ENCODE peak calls at places on chromosomes 2 and 18, in four cellular contexts. One of them, this sample, is unnamed. For H3K36me3, the result is how much of the 10 kb centered on the place peaks cover.

GRCh38 chr2:231198291-231199173 is at the start of gene ARMC9:
- DNase-seq in neural progenitor cell: peak
- DNase-seq in HepG2: peak
- DNase-seq in astrocyte: peak
- DNase-seq in this sample: peak

GRCh38 chr18:69567813-69568488 is 167.3 kb downstream of the DOK6 start:
- DNase-seq in neural progenitor cell: peak
- DNase-seq in astrocyte: no peak
- DNase-seq in HepG2: peak
- DNase-seq in this sample: no peak

GRCh38 chr2:207227062-207227748 is 61.5 kb upstream of the KLF7 start:
- DNase-seq in HepG2: no peak
- DNase-seq in neural progenitor cell: peak
- DNase-seq in astrocyte: peak
- DNase-seq in this sample: peak

GRCh38 chr2:200466703-200467418 is 43.0 kb downstream of the KCTD18 start:
- DNase-seq in neural progenitor cell: no peak
- DNase-seq in astrocyte: no peak
- DNase-seq in HepG2: no peak
- DNase-seq in this sample: peak

GRCh38 chr2:43024515-43024962 is 201.9 kb downstream of the ZFP36L2 start:
- DNase-seq in neural progenitor cell: peak
- DNase-seq in HepG2: no peak
- DNase-seq in astrocyte: no peak
- DNase-seq in this sample: peak

GRCh38 chr2:198615972-198616371 is 811.6 kb downstream of the PLCL1 start:
- DNase-seq in HepG2: no peak
- DNase-seq in neural progenitor cell: no peak
- DNase-seq in astrocyte: peak
- DNase-seq in this sample: peak

GRCh38 chr2:163467206-163467605 is 268.6 kb downstream of the FIGN start:
- DNase-seq in astrocyte: peak
- DNase-seq in HepG2: no peak
- DNase-seq in neural progenitor cell: no peak
- DNase-seq in this sample: no peak

GRCh38 chr2:3708576-3708975 is 5.2 kb downstream of the DCDC2C start:
- DNase-seq in astrocyte: no peak
- DNase-seq in neural progenitor cell: no peak
- DNase-seq in HepG2: no peak
- DNase-seq in this sample: no peak

GRCh38 chr18:3652380-3653262 is 202.6 kb downstream of the TGIF1 start:
- DNase-seq in neural progenitor cell: no peak
- DNase-seq in HepG2: peak
- DNase-seq in astrocyte: peak
- DNase-seq in this sample: peak

GRCh38 chr2:239546541-239546940 is 145.7 kb upstream of the HDAC4 start:
- DNase-seq in astrocyte: no peak
- DNase-seq in neural progenitor cell: no peak
- DNase-seq in HepG2: no peak
- DNase-seq in this sample: no peak

GRCh38 chr18:48943736-48944527 is 6.8 kb downstream of the SMAD7 start:
- DNase-seq in neural progenitor cell: no peak
- DNase-seq in astrocyte: no peak
- DNase-seq in HepG2: no peak
- DNase-seq in this sample: peak

GRCh38 chr2:113973856-113974255 is 84.0 kb downstream of the ACTR3 start:
- DNase-seq in neural progenitor cell: no peak
- DNase-seq in astrocyte: no peak
- DNase-seq in HepG2: no peak
- DNase-seq in this sample: no peak

GRCh38 chr2:67503066-67503795 is 106.1 kb downstream of the ETAA1 start:
- DNase-seq in neural progenitor cell: no peak
- DNase-seq in astrocyte: peak
- DNase-seq in HepG2: no peak
- DNase-seq in this sample: peak

GRCh38 chr2:147630585-147630984 is 214.2 kb upstream of the ACVR2A start:
- DNase-seq in neural progenitor cell: no peak
- DNase-seq in astrocyte: peak
- DNase-seq in HepG2: no peak
- DNase-seq in this sample: peak

GRCh38 chr18:11154369-11154982 is 5.1 kb upstream of the PIEZO2 start:
- DNase-seq in HepG2: peak
- DNase-seq in astrocyte: peak
- DNase-seq in neural progenitor cell: peak
- DNase-seq in this sample: peak

GRCh38 chr2:230643576-230644291 is 68.9 kb upstream of the CAB39 start:
- DNase-seq in HepG2: no peak
- DNase-seq in neural progenitor cell: no peak
- DNase-seq in astrocyte: no peak
- DNase-seq in this sample: no peak

GRCh38 chr2:230323385-230324106 is 3.4 kb upstream of the SP140L start:
- DNase-seq in neural progenitor cell: no peak
- DNase-seq in HepG2: peak
- DNase-seq in astrocyte: no peak
- DNase-seq in this sample: peak

GRCh38 chr2:234951386-234952269 is at the start of gene SH3BP4:
- DNase-seq in HepG2: peak
- DNase-seq in neural progenitor cell: peak
- DNase-seq in astrocyte: peak
- DNase-seq in this sample: peak

GRCh38 chr2:111099402-111099801 is 21.3 kb upstream of the BCL2L11 start:
- DNase-seq in HepG2: no peak
- DNase-seq in astrocyte: no peak
- DNase-seq in neural progenitor cell: no peak
- DNase-seq in this sample: no peak

GRCh38 chr2:239824051-239824694 is 201.0 kb downstream of the NDUFA10 start:
- DNase-seq in neural progenitor cell: peak
- DNase-seq in astrocyte: no peak
- DNase-seq in HepG2: peak
- DNase-seq in this sample: peak

GRCh38 chr2:239407112-239407511 is 6.3 kb upstream of the HDAC4 start:
- DNase-seq in neural progenitor cell: no peak
- DNase-seq in astrocyte: no peak
- DNase-seq in HepG2: no peak
- DNase-seq in this sample: no peak

GRCh38 chr2:113390133-113390849 is 47.2 kb upstream of the ZNG1B start:
- DNase-seq in HepG2: peak
- DNase-seq in astrocyte: peak
- DNase-seq in neural progenitor cell: peak
- DNase-seq in this sample: peak

GRCh38 chr2:220043993-220044335 is 416.5 kb downstream of the SLC4A3 start:
- DNase-seq in HepG2: no peak
- DNase-seq in neural progenitor cell: no peak
- DNase-seq in astrocyte: peak
- DNase-seq in this sample: peak

DNA sequence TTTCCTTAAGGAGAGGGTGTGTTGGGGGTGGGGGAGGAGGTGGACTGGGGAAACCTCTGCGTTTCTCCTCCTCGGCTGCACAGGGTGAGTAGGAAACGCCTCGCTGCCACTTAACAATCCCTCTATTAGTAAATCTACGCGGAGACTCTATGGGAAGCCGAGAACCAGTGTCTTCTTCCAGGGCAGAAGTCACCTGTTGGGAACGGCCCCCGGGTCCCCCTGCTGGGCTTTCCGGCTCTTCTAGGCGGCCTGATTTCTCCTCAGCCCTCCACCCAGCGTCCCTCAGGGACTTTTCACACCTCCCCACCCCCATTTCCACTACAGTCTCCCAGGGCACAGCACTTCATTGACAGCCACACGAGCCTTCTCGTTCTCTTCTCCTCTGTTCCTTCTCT is 2.1 kb upstream of the SP9 start:
- DNase-seq in HepG2: no peak
- DNase-seq in neural progenitor cell: peak
- DNase-seq in astrocyte: no peak
- DNase-seq in this sample: no peak
- TF ChIP-seq EZH2 in HepG2: no peak
- TF ChIP-seq EZH2 in neural progenitor cell: no peak
- TF ChIP-seq EZH2 in astrocyte: no peak
- TF ChIP-seq EZH2 in this sample: no peak

DNA sequence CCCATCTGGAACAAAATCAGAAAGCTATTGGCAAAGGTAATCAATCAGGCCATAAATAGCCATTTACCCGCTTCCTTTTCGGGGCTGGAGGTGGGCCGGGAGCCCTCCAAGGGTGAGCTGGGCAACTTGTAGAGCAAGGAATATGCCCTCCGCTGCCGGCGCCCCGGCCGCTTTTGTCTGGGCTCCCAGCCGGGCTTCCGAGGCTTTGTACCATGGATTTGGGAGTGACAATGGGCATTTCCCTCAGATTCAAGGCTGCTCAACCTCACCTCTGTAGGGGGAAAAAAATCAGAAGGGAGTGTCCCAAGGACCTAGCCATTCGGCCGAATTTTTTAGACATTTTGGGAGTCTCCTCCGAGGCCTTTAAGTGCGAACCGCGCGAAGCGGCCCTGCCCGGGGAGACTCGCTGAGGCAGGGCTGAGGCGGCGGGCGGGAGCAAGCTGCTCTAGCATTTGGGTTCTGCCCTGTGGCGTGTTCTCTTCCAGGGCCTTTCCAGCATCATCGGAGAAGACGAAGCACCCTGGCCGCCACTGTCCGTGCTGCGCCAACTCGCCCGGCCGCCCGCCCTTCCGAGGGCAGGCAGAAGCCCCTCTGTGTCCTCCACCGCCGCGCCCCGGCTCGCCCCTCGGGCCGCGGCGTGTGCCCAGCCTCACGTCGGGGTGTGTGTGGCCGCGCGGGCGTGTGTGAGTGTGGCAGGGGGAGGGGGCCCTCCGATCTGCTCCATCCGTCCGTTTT is 975 bp upstream of the HOXD9 start:
- DNase-seq in HepG2: no peak
- DNase-seq in neural progenitor cell: no peak
- DNase-seq in astrocyte: no peak
- DNase-seq in this sample: no peak
- H3K27ac ChIP-seq in HepG2: no peak
- H3K27ac ChIP-seq in neural progenitor cell: no peak
- H3K27ac ChIP-seq in astrocyte: no peak
- H3K27ac ChIP-seq in this sample: peak

GRCh38 chr2:26197516-26197915 is 24.6 kb downstream of the GAREM2 start:
- DNase-seq in astrocyte: no peak
- DNase-seq in neural progenitor cell: no peak
- DNase-seq in HepG2: no peak
- DNase-seq in this sample: no peak
- H3K36me3 ChIP-seq in astrocyte: half or more
- H3K36me3 ChIP-seq in neural progenitor cell: under half
- H3K36me3 ChIP-seq in HepG2: under half
- H3K36me3 ChIP-seq in this sample: under half

GRCh38 chr2:73070651-73071451 is 661 bp downstream of the SFXN5 start:
- DNase-seq in astrocyte: peak
- DNase-seq in neural progenitor cell: peak
- DNase-seq in HepG2: peak
- DNase-seq in this sample: peak
- TF ChIP-seq EZH2 in astrocyte: no peak
- TF ChIP-seq EZH2 in neural progenitor cell: peak
- TF ChIP-seq EZH2 in HepG2: no peak
- TF ChIP-seq EZH2 in this sample: no peak

GRCh38 chr2:241912021-241912555 is 42.6 kb downstream of the RTP5 start:
- DNase-seq in HepG2: peak
- DNase-seq in astrocyte: no peak
- DNase-seq in neural progenitor cell: no peak
- DNase-seq in this sample: no peak
- H3K27ac ChIP-seq in HepG2: no peak
- H3K27ac ChIP-seq in astrocyte: no peak
- H3K27ac ChIP-seq in neural progenitor cell: no peak
- H3K27ac ChIP-seq in this sample: no peak

DNA sequence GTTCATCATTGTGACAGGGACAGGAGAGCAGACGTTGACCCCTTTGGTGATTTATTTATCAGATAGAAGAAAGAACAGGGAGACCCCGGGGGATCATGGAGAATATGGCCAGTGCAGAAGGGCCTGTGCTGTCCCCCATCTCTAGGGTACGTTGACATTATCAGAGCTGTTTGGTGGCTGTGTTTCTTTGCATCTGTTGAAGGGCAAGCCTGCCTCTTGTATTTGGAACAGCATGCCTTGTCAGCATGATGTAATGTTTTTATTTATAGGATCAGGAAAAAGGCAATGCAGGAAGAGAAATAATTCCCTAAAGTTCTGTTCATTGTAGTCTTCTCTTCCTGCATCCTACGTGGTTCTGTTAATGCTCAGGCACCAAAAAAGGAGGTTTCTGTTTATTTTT is 49.8 kb upstream of the CABYR start:
- DNase-seq in neural progenitor cell: no peak
- DNase-seq in astrocyte: no peak
- DNase-seq in HepG2: no peak
- DNase-seq in this sample: peak
- H3K36me3 ChIP-seq in neural progenitor cell: under half
- H3K36me3 ChIP-seq in astrocyte: under half
- H3K36me3 ChIP-seq in HepG2: under half
- H3K36me3 ChIP-seq in this sample: under half

DNA sequence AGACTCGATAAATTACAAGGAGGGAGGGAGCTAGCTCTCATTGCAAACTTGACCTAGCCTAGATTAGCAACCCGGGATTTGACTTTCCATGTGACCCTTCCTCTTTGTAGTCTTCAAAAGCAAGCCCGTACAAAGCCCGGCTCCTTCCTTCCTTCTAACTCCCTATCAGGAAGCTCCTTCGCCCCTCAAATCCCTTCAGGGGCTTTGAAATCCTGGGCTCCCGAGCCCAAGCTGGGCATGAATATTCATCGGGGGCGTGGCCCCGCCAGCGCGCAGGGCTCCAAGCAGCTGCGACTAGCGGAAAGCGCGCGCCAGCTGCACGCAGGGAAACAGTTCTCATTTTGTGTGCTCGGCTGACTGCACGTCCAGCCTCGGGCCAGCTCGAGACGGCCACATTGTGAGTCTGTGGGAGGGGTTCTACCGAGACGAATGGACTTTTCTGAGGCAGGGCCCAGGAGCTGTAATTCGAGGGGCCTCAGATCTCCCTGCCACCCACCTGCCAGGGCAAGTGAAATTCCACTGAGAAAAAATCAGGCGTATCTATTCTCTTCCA is 84.0 kb upstream of the PELI1 start:
- DNase-seq in HepG2: peak
- DNase-seq in neural progenitor cell: peak
- DNase-seq in astrocyte: peak
- DNase-seq in this sample: peak
- TF ChIP-seq EZH2 in HepG2: no peak
- TF ChIP-seq EZH2 in neural progenitor cell: no peak
- TF ChIP-seq EZH2 in astrocyte: no peak
- TF ChIP-seq EZH2 in this sample: no peak

This sample was measured in GM23248.